ENCODE peak calls at places on chromosome 2, in nine cellular contexts. V is substantia nigra, A is RWPE1, O is cardiac muscle cell, D is osteoblast, W is suprapubic skin, L is PC-3, I is psoas muscle, Z is GM23338. E is an unnamed sample.

GRCh38 chr2:240557101-240557751 is 562 bp downstream of the ANKMY1 start:
- DNase-seq in Z (peak; percentile 48), O (no peak), W (no peak), D (no peak), I (peak; percentile 57), V (no peak), A (no peak), L (no peak), E (no peak)

GRCh38 chr2:170883683-170884082 is 45.4 kb upstream of the GORASP2 start:
- DNase-seq in Z (no peak), L (no peak), W (no peak), V (no peak), I (no peak), D (no peak), O (no peak), A (no peak), E (no peak)

GRCh38 chr2:226913641-226914040 is 77.8 kb downstream of the RHBDD1 start:
- DNase-seq in V (no peak), D (no peak), Z (no peak), W (no peak), L (no peak), O (no peak), I (no peak), A (no peak), E (no peak)

GRCh38 chr2:98559581-98559980 is 48.7 kb downstream of the COA5 start:
- DNase-seq in D (peak; percentile 72), L (peak; percentile 25), Z (no peak), O (peak; percentile 6), V (no peak), A (no peak), W (no peak), I (no peak), E (no peak)

GRCh38 chr2:170873035-170873692 is 55.9 kb upstream of the GORASP2 start:
- DNase-seq in I (peak; percentile 76), O (peak; percentile 78), W (peak; percentile 84), D (peak; percentile 96), L (peak; percentile 84), Z (peak; percentile 93), V (peak; percentile 57), A (peak; percentile 84), E (peak; percentile 50)

GRCh38 chr2:23475036-23475435 is 90.1 kb downstream of the KLHL29 start:
- DNase-seq in W (no peak), D (no peak), O (no peak), I (no peak), L (no peak), V (no peak), A (no peak), Z (peak; percentile 66), E (no peak)

GRCh38 chr2:24273598-24273997 is 86.7 kb downstream of the ITSN2 start:
- DNase-seq in D (no peak), A (no peak), Z (no peak), L (peak; percentile 30), O (peak; percentile 6), W (no peak), V (no peak), I (no peak), E (no peak)

GRCh38 chr2:232666051-232666805 is 30.9 kb upstream of the GIGYF2 start:
- DNase-seq in O (no peak), W (no peak), L (no peak), A (no peak), D (no peak), V (no peak), I (no peak), Z (no peak), E (no peak)

GRCh38 chr2:28366496-28367282 is 26.0 kb upstream of the FOSL2 start:
- DNase-seq in A (no peak), O (peak; percentile 83), Z (no peak), W (no peak), V (peak; percentile 16), D (peak; percentile 84), L (peak; percentile 15), I (peak; percentile 59), E (peak; percentile 29)

GRCh38 chr2:27730980-27731691 is 40.4 kb upstream of the MRPL33 start:
- DNase-seq in Z (no peak), I (no peak), V (no peak), A (no peak), L (no peak), O (no peak), W (no peak), D (no peak), E (no peak)

GRCh38 chr2:187527262-187527661 is 27.0 kb downstream of the TFPI start:
- DNase-seq in O (peak; percentile 89), Z (no peak), I (no peak), V (no peak), W (no peak), L (peak; percentile 83), A (no peak), D (peak; percentile 51), E (peak; percentile 93)

GRCh38 chr2:54551123-54551756 is 95.1 kb downstream of the SPTBN1 start:
- DNase-seq in O (no peak), V (no peak), W (no peak), A (no peak), Z (peak; percentile 80), D (no peak), L (no peak), I (no peak), E (no peak)

GRCh38 chr2:207762146-207762545 is 7.6 kb downstream of the FZD5 start:
- DNase-seq in Z (no peak), L (peak; percentile 12), I (no peak), A (no peak), W (no peak), D (no peak), O (no peak), V (no peak), E (no peak)

GRCh38 chr2:119718391-119719260 is 39.6 kb downstream of the TMEM177 start:
- DNase-seq in W (no peak), A (no peak), I (no peak), Z (no peak), D (no peak), L (no peak), V (no peak), O (no peak), E (no peak)

GRCh38 chr2:10283106-10284062 is 19.3 kb upstream of the HPCAL1 start:
- DNase-seq in D (peak; percentile 98), O (peak; percentile 57), A (peak; percentile 84), I (peak; percentile 68), L (peak; percentile 98), W (no peak), Z (no peak), V (peak; percentile 51), E (peak; percentile 70)

GRCh38 chr2:20488136-20488705 is 41.3 kb downstream of the RHOB start:
- DNase-seq in L (no peak), W (no peak), O (no peak), V (no peak), D (no peak), A (no peak), I (no peak), Z (no peak), E (no peak)

GRCh38 chr2:45652090-45653050 is 895 bp downstream of the PRKCE start:
- DNase-seq in O (peak; percentile 72), Z (peak; percentile 46), D (peak; percentile 81), I (peak; percentile 62), V (peak; percentile 26), A (no peak), L (peak; percentile 36), W (peak; percentile 82), E (peak; percentile 35)
- H3K27ac ChIP-seq in O (no peak overlapping the region), Z (no peak overlapping the region), D (no peak overlapping the region), I (peak overlapping the region; percentile 99), V (peak overlapping the region; percentile 36), A (peak overlapping the region; percentile 97), L (no peak overlapping the region), W (peak overlapping the region; percentile 98), E (no peak overlapping the region)

GRCh38 chr2:200377143-200377773 is 70.8 kb downstream of the SPATS2L start:
- DNase-seq in A (no peak), I (no peak), V (no peak), L (no peak), Z (no peak), O (no peak), D (no peak), W (no peak), E (no peak)
- H3K27ac ChIP-seq in A (no peak overlapping the region), I (peak overlapping the region; percentile 83), V (no peak overlapping the region), L (peak overlapping the region; percentile 77), Z (peak overlapping the region; percentile 35), O (peak overlapping the region; percentile 35), D (peak overlapping the region; percentile 90), W (peak overlapping the region; percentile 60), E (no peak overlapping the region)

DNA sequence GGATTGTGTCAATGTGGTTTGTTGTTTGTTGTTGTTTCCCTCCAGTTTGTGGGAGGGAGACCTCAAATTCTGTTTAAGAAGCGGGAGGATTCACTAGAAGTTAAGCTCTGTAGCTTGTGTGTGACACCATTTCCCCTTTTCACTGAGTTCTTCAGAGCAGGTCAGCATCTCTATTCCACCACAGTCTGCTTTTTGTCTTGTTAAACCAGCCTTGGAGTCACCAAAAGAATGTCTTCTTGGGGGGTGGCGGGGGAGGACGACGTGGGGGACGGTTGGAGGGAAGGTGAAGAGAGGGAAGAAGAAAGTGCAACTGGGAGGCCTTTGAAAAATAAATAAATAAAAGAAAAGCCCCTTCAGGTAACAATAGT is 2.3 kb upstream of the BCL11A start:
- DNase-seq in Z (peak; percentile 94), V (no peak), A (no peak), W (no peak), D (no peak), L (no peak), O (no peak), I (no peak), E (no peak)
- H3K27ac ChIP-seq in Z (peak overlapping the region; percentile 86), V (no peak overlapping the region), A (no peak overlapping the region), W (peak overlapping the region; percentile 91), D (no peak overlapping the region), L (no peak overlapping the region), O (no peak overlapping the region), I (no peak overlapping the region), E (no peak overlapping the region)

GRCh38 chr2:211942153-211942552 is 596.4 kb downstream of the ERBB4 start:
- DNase-seq in V (no peak), I (no peak), W (no peak), Z (no peak), D (no peak), O (no peak), A (no peak), L (no peak), E (no peak)

GRCh38 chr2:211944572-211944971 is 594.0 kb downstream of the ERBB4 start:
- DNase-seq in O (no peak), A (no peak), I (no peak), V (no peak), W (no peak), L (no peak), Z (peak; percentile 83), D (no peak), E (no peak)

GRCh38 chr2:211948932-211949331 is 589.7 kb downstream of the ERBB4 start:
- DNase-seq in Z (no peak), W (no peak), I (no peak), O (no peak), A (no peak), D (no peak), V (no peak), L (no peak), E (no peak)

GRCh38 chr2:211941359-211941758 is 597.2 kb downstream of the ERBB4 start:
- DNase-seq in W (no peak), I (no peak), D (no peak), V (no peak), Z (no peak), A (no peak), O (no peak), L (no peak), E (no peak)

DNA sequence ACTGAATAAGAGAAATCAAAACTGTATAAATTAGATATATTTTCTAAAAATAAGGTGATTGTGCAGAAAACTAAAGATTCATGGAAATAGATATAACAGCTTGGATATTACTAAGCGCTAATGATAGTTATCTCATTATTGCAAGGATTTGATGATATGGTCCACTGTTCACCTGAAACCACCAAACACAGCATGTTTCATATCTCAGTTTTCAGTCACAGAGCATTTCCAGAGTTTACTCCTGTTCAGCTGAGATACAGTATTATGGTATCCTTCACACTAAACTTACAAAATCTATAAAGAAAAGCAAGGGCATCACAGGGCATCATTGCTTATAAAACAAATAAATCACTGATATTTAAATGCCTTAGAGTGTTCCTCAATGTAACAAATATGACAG is 591.6 kb downstream of the ERBB4 start:
- DNase-seq in I (no peak), A (no peak), O (no peak), D (no peak), L (no peak), W (no peak), Z (no peak), V (no peak), E (no peak)
- H3K27ac ChIP-seq in I (no peak overlapping the region), A (no peak overlapping the region), O (no peak overlapping the region), D (no peak overlapping the region), L (no peak overlapping the region), W (no peak overlapping the region), Z (no peak overlapping the region), V (no peak overlapping the region), E (no peak overlapping the region)